ENCODE peak calls at places on chromosomes 16 and 17, in five cellular contexts. Q, N, R, C and A are unnamed samples. For H3K4me1, the result is how much of the 10 kb centered on the place peaks cover.

GRCh38 chr16:81310045-81310644 is 4.6 kb upstream of the GAN start:
- ATAC-seq in Q (no peak), R (no peak), C (no peak), N (no peak), A (no peak)

GRCh38 chr17:64244165-64244564 is 18.9 kb downstream of the TEX2 start:
- ATAC-seq in Q (no peak), N (no peak), C (no peak), R (no peak), A (no peak)

GRCh38 chr17:71632328-71632727 is 488.5 kb upstream of the SOX9 start:
- ATAC-seq in C (no peak), Q (no peak), N (no peak), R (no peak), A (no peak)

GRCh38 chr17:44376124-44376523 is 12.5 kb upstream of the FAM171A2 start:
- ATAC-seq in Q (peak), N (peak), R (peak), C (peak), A (no peak)

GRCh38 chr17:75940727-75941441 is at the start of gene FBF1:
- ATAC-seq in R (peak), C (peak), N (peak), Q (peak), A (peak)

GRCh38 chr16:89765292-89765810 is 44.0 kb downstream of the ZNF276 start:
- ATAC-seq in C (no peak), N (no peak), Q (peak), R (peak), A (no peak)

GRCh38 chr17:10777131-10777805 is 26.6 kb downstream of the TMEM238L start:
- ATAC-seq in C (no peak), Q (no peak), N (no peak), R (no peak), A (no peak)

GRCh38 chr17:9258115-9259020 is 237.1 kb downstream of the NTN1 start:
- ATAC-seq in C (no peak), N (peak), R (no peak), Q (no peak), A (no peak)

GRCh38 chr16:11312718-11313492 is 31.8 kb upstream of the PRM1 start:
- ATAC-seq in R (no peak), N (no peak), C (peak), Q (no peak), A (no peak)

GRCh38 chr16:535446-536405 is 8.2 kb downstream of the CAPN15 start:
- ATAC-seq in N (no peak), R (no peak), Q (peak), C (peak), A (peak)

GRCh38 chr16:4081577-4082021 is 34.6 kb downstream of the ADCY9 start:
- ATAC-seq in N (no peak), C (no peak), R (no peak), Q (no peak), A (no peak)

GRCh38 chr17:81210868-81211267 is 11.9 kb downstream of the CEP131 start:
- ATAC-seq in Q (no peak), N (no peak), R (no peak), C (peak), A (no peak)

GRCh38 chr17:81209141-81209540 is 13.6 kb downstream of the CEP131 start:
- ATAC-seq in C (no peak), Q (no peak), R (no peak), N (no peak), A (no peak)

GRCh38 chr17:81208651-81209050 is 14.1 kb downstream of the CEP131 start:
- ATAC-seq in N (no peak), C (no peak), R (no peak), Q (no peak), A (no peak)

GRCh38 chr17:81210466-81210865 is 12.3 kb downstream of the CEP131 start:
- ATAC-seq in Q (no peak), N (no peak), R (no peak), C (no peak), A (no peak)

DNA sequence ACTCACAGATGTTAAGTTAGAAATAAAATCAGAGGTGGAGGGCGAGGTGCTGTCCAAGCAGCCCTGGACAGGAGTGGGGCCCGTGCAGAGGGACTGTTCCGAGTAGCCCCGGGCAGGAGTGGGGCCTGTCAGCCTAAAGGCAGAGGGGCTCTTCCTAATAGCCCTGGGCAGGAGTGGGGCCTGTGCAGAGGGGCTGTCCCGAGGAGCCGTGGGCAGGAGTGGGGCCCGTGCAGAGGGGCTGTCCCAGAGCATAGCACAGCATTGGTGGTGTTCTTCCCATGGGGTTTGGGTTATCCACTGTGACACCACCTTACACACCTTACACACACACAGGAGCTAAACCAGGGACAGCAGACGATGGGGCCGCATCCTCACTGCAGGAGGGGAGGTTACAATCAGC is 10.4 kb downstream of the CEP131 start:
- ATAC-seq in Q (no peak), R (no peak), C (no peak), N (no peak), A (no peak)
- TF ChIP-seq POLR2AphosphoS5 in Q (no peak), R (no peak), C (no peak), N (no peak), A (no peak)

GRCh38 chr16:19698480-19699465 is 19.3 kb downstream of the KNOP1 start:
- ATAC-seq in R (no peak), C (no peak), Q (no peak), N (no peak), A (peak)
- H3K4me1 ChIP-seq in R (under half), C (under half), Q (under half), N (under half), A (under half)

DNA sequence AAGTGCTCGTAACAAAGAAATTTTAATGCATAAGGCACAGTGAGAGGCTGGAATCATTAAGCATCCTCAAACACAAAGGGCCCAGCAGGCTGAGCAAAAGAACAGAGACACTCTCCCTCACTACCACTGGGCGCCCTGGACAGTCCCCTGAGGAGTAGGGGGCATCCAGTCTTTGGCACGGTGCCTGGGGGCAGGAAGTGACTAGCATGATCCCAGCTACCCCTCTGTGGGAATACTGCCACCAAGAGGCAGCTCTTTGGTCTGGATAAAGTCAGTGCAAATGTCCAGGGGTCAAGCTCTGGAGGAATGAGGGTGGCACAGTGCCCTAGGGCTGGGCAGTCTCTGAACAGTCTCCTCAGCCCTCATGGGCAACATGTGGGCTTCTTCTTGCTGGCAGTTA is 2.6 kb upstream of the PROCA1 start:
- ATAC-seq in Q (no peak), R (no peak), N (no peak), C (no peak), A (no peak)
- TF ChIP-seq EP300 in Q (no peak), R (no peak), N (no peak), C (no peak), A (no peak)

GRCh38 chr16:66044616-66045015 is 321.9 kb upstream of the CDH5 start:
- ATAC-seq in N (no peak), C (no peak), R (no peak), Q (no peak), A (no peak)

GRCh38 chr16:66043326-66043725 is 323.2 kb upstream of the CDH5 start:
- ATAC-seq in N (no peak), R (no peak), C (no peak), Q (no peak), A (no peak)

GRCh38 chr16:66041907-66042306 is 324.6 kb upstream of the CDH5 start:
- ATAC-seq in Q (no peak), N (no peak), C (no peak), R (no peak), A (no peak)

GRCh38 chr16:66044089-66044488 is 322.4 kb upstream of the CDH5 start:
- ATAC-seq in C (no peak), N (no peak), Q (no peak), R (no peak), A (no peak)

DNA sequence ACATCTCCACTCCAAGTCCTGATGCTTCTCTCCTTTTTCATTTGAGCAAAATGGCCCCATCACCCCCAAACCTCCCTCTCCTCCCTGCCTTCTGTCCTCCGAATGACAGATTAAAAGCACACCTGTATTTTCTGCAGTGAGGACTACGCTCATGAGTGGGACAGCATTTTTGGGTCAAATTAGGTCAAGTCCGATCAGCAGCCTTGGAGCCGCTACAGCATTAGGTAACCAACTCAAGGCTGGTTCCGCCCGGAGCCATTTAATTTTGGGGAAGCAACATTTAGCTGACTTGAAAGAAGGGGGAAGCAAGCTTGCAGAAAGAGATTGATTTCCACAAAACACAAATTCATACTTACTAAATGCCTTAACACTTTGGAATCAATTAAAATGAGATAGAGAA is 324.1 kb upstream of the CDH5 start:
- ATAC-seq in C (no peak), Q (no peak), N (no peak), R (no peak), A (no peak)
- TF ChIP-seq POLR2AphosphoS5 in C (no peak), Q (no peak), N (no peak), R (no peak), A (no peak)

GRCh38 chr17:7136266-7136877 is 21.8 kb upstream of the ASGR2 start:
- ATAC-seq in Q (no peak), R (no peak), C (no peak), N (no peak), A (no peak)
- H3K4me1 ChIP-seq in Q (under half), R (under half), C (under half), N (half or more), A (under half)

DNA sequence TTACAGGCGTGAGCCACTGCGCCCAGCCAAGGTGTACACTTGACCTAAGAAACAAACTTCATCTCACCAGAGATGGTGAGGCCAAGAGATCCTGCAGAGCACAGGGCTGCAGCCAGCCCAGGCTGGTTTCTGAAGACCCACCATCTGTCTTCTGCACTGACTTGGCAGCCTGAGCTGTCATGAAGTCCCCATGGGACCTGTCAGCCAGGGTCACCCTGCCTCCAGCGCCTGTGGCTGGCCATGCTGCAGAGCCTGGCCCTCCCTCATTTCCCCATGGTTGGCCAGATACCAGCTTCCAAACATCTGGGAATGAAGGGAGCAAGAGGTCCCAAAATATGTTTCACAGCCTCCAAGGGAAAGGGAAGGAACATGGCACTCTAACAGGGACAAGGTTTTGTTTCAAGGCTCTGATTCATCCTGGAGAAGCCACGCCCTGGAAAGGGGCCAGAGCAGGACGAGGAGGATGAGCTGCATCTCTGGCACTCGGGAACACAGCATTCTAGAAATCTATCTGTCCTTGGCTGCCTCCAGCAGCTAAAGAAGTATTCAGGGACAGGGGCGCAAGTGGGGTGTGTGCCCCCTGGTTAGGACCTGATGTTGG is 45.3 kb downstream of the DDX19A start:
- ATAC-seq in Q (no peak), C (no peak), N (no peak), R (no peak), A (peak)
- TF ChIP-seq EP300 in Q (no peak), C (no peak), N (no peak), R (no peak), A (no peak)

GRCh38 chr17:29180051-29180787 is at the start of gene MYO18A:
- ATAC-seq in R (peak), N (peak), Q (peak), C (peak), A (peak)

GRCh38 chr17:29180788-29181160 is 576 bp upstream of the MYO18A start:
- ATAC-seq in C (no peak), R (no peak), Q (peak), N (no peak), A (no peak)

GRCh38 chr17:29177871-29178749 is 2.1 kb downstream of the MYO18A start:
- ATAC-seq in Q (peak), R (no peak), N (peak), C (peak), A (no peak)

GRCh38 chr17:29178750-29179231 is 1.4 kb downstream of the MYO18A start:
- ATAC-seq in C (peak), R (no peak), N (peak), Q (peak), A (no peak)

DNA sequence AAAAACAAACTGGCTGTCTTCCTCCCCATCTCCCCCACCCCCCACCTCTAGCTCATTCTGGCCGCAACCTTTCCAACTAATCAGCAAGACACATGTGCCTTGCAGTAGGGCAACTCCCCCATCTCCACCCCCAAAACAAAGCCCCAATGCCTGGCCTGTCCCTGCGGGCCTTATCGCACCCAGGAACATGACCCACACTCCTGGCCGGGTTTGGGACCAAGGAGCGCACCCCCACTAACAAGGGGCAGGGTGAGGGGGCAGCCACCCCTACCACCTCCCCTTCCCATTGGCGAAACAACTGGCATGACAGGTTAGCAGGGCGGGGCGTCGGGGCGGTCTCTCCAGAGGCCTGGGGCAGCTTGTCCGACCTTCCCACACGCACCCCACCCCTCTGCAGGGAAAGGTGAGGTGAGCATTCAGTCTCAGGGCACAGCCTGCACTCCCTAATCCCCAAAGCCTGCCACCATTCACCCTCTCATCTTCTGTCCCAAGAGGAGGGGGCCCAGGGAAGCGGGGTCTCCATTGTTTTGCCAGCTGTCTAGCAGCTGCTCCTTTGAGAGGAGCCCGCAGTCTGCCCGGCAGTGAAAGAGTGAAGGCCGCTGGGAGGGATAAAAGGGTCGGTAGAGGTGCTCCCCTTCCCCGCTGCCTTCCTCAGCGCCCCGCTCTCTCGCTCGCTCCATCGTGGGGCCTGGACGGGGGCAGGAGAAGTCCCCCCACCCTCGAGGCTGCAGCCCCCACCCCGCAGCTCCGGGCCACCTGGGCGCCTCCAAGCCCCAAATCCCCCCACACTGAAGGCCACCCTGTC is 764 bp downstream of the MYO18A start:
- ATAC-seq in C (peak), R (no peak), Q (peak), N (peak), A (no peak)
- TF ChIP-seq POLR2AphosphoS5 in C (peak), R (no peak), Q (no peak), N (peak), A (no peak)

GRCh38 chr16:49836668-49837067 is 19.2 kb downstream of the ZNF423 start:
- ATAC-seq in N (no peak), C (no peak), R (no peak), Q (no peak), A (no peak)
- H3K4me1 ChIP-seq in N (under half), C (under half), R (under half), Q (under half), A (under half)